ENCODE peak calls at places on chromosomes 4 and X, in eight cellular contexts. One of them, this sample, is unnamed.

GRCh38 chr4:83171640-83172039 is 57.1 kb upstream of the PLAC8 start:
- DNase-seq in Kasumi-1: no peak
- DNase-seq in AG09309: no peak
- DNase-seq in iPS-NIHi11: no peak
- DNase-seq in activated naive CD8-positive, alpha-beta T cell treated with anti-CD3 and anti-CD28 coated beads, Interleukin-2, amount 50 U/mL, for 24 hours: no peak
- DNase-seq in endothelial cell: no peak
- DNase-seq in NCI-H146: no peak
- DNase-seq in NCI-H748 treated with DMSO at 0.1 percent for 48 hours: no peak
- DNase-seq in this sample: no peak

GRCh38 chrX:113305496-113305895 is 464.9 kb upstream of the AMOT start:
- DNase-seq in NCI-H748 treated with DMSO at 0.1 percent for 48 hours: no peak
- DNase-seq in NCI-H146: no peak
- DNase-seq in iPS-NIHi11: no peak
- DNase-seq in AG09309: no peak
- DNase-seq in endothelial cell: no peak
- DNase-seq in Kasumi-1: no peak
- DNase-seq in activated naive CD8-positive, alpha-beta T cell treated with anti-CD3 and anti-CD28 coated beads, Interleukin-2, amount 50 U/mL, for 24 hours: no peak
- DNase-seq in this sample: no peak

GRCh38 chr4:153764611-153765368 is 5.0 kb upstream of the RNF175 start:
- DNase-seq in Kasumi-1: no peak
- DNase-seq in iPS-NIHi11: no peak
- DNase-seq in AG09309: no peak
- DNase-seq in endothelial cell: no peak
- DNase-seq in NCI-H748 treated with DMSO at 0.1 percent for 48 hours: no peak
- DNase-seq in activated naive CD8-positive, alpha-beta T cell treated with anti-CD3 and anti-CD28 coated beads, Interleukin-2, amount 50 U/mL, for 24 hours: no peak
- DNase-seq in NCI-H146: no peak
- DNase-seq in this sample: no peak

GRCh38 chrX:103716967-103717366 is 6.3 kb downstream of the TMEM31 start:
- DNase-seq in iPS-NIHi11: no peak
- DNase-seq in Kasumi-1: no peak
- DNase-seq in activated naive CD8-positive, alpha-beta T cell treated with anti-CD3 and anti-CD28 coated beads, Interleukin-2, amount 50 U/mL, for 24 hours: no peak
- DNase-seq in AG09309: peak
- DNase-seq in endothelial cell: no peak
- DNase-seq in NCI-H146: peak
- DNase-seq in NCI-H748 treated with DMSO at 0.1 percent for 48 hours: no peak
- DNase-seq in this sample: no peak

GRCh38 chr4:105192910-105193309 is 46.2 kb downstream of the TET2 start:
- DNase-seq in NCI-H146: no peak
- DNase-seq in activated naive CD8-positive, alpha-beta T cell treated with anti-CD3 and anti-CD28 coated beads, Interleukin-2, amount 50 U/mL, for 24 hours: no peak
- DNase-seq in NCI-H748 treated with DMSO at 0.1 percent for 48 hours: no peak
- DNase-seq in endothelial cell: no peak
- DNase-seq in AG09309: no peak
- DNase-seq in Kasumi-1: no peak
- DNase-seq in iPS-NIHi11: no peak
- DNase-seq in this sample: no peak

GRCh38 chrX:153635788-153636668 is 11.0 kb upstream of the DUSP9 start:
- DNase-seq in AG09309: no peak
- DNase-seq in Kasumi-1: peak
- DNase-seq in NCI-H146: peak
- DNase-seq in NCI-H748 treated with DMSO at 0.1 percent for 48 hours: no peak
- DNase-seq in endothelial cell: peak
- DNase-seq in activated naive CD8-positive, alpha-beta T cell treated with anti-CD3 and anti-CD28 coated beads, Interleukin-2, amount 50 U/mL, for 24 hours: peak
- DNase-seq in iPS-NIHi11: peak
- DNase-seq in this sample: peak

GRCh38 chr4:7067147-7067522 is 729 bp downstream of the GRPEL1 start:
- DNase-seq in NCI-H146: no peak
- DNase-seq in iPS-NIHi11: no peak
- DNase-seq in Kasumi-1: peak
- DNase-seq in AG09309: no peak
- DNase-seq in activated naive CD8-positive, alpha-beta T cell treated with anti-CD3 and anti-CD28 coated beads, Interleukin-2, amount 50 U/mL, for 24 hours: no peak
- DNase-seq in endothelial cell: no peak
- DNase-seq in NCI-H748 treated with DMSO at 0.1 percent for 48 hours: no peak
- DNase-seq in this sample: no peak

GRCh38 chr4:73603854-73604584 is 16.2 kb downstream of the RASSF6 start:
- DNase-seq in AG09309: no peak
- DNase-seq in Kasumi-1: no peak
- DNase-seq in iPS-NIHi11: no peak
- DNase-seq in endothelial cell: no peak
- DNase-seq in NCI-H748 treated with DMSO at 0.1 percent for 48 hours: no peak
- DNase-seq in NCI-H146: no peak
- DNase-seq in activated naive CD8-positive, alpha-beta T cell treated with anti-CD3 and anti-CD28 coated beads, Interleukin-2, amount 50 U/mL, for 24 hours: no peak
- DNase-seq in this sample: no peak

GRCh38 chrX:49710744-49711319 is 15.0 kb upstream of the PAGE1 start:
- DNase-seq in Kasumi-1: no peak
- DNase-seq in NCI-H748 treated with DMSO at 0.1 percent for 48 hours: no peak
- DNase-seq in endothelial cell: no peak
- DNase-seq in NCI-H146: no peak
- DNase-seq in activated naive CD8-positive, alpha-beta T cell treated with anti-CD3 and anti-CD28 coated beads, Interleukin-2, amount 50 U/mL, for 24 hours: no peak
- DNase-seq in iPS-NIHi11: no peak
- DNase-seq in AG09309: no peak
- DNase-seq in this sample: no peak

GRCh38 chrX:48715066-48715465 is 18.5 kb downstream of the SUV39H1 start:
- DNase-seq in Kasumi-1: no peak
- DNase-seq in endothelial cell: no peak
- DNase-seq in NCI-H146: no peak
- DNase-seq in AG09309: no peak
- DNase-seq in activated naive CD8-positive, alpha-beta T cell treated with anti-CD3 and anti-CD28 coated beads, Interleukin-2, amount 50 U/mL, for 24 hours: no peak
- DNase-seq in NCI-H748 treated with DMSO at 0.1 percent for 48 hours: no peak
- DNase-seq in iPS-NIHi11: no peak
- DNase-seq in this sample: no peak

GRCh38 chr4:87068591-87069021 is 133.8 kb downstream of the AFF1 start:
- DNase-seq in NCI-H146: no peak
- DNase-seq in AG09309: no peak
- DNase-seq in Kasumi-1: no peak
- DNase-seq in NCI-H748 treated with DMSO at 0.1 percent for 48 hours: no peak
- DNase-seq in activated naive CD8-positive, alpha-beta T cell treated with anti-CD3 and anti-CD28 coated beads, Interleukin-2, amount 50 U/mL, for 24 hours: no peak
- DNase-seq in iPS-NIHi11: no peak
- DNase-seq in endothelial cell: no peak
- DNase-seq in this sample: peak

GRCh38 chr4:98659741-98660507 is 1.5 kb upstream of the TSPAN5 start:
- DNase-seq in AG09309: no peak
- DNase-seq in activated naive CD8-positive, alpha-beta T cell treated with anti-CD3 and anti-CD28 coated beads, Interleukin-2, amount 50 U/mL, for 24 hours: no peak
- DNase-seq in endothelial cell: no peak
- DNase-seq in iPS-NIHi11: no peak
- DNase-seq in NCI-H748 treated with DMSO at 0.1 percent for 48 hours: no peak
- DNase-seq in Kasumi-1: no peak
- DNase-seq in NCI-H146: no peak
- DNase-seq in this sample: no peak

GRCh38 chr4:15132739-15133138 is 130.5 kb downstream of the CPEB2 start:
- DNase-seq in NCI-H748 treated with DMSO at 0.1 percent for 48 hours: no peak
- DNase-seq in Kasumi-1: no peak
- DNase-seq in NCI-H146: no peak
- DNase-seq in activated naive CD8-positive, alpha-beta T cell treated with anti-CD3 and anti-CD28 coated beads, Interleukin-2, amount 50 U/mL, for 24 hours: no peak
- DNase-seq in AG09309: no peak
- DNase-seq in endothelial cell: no peak
- DNase-seq in iPS-NIHi11: no peak
- DNase-seq in this sample: no peak

GRCh38 chrX:80266979-80267378 is 153.3 kb upstream of the TENT5D start:
- DNase-seq in AG09309: no peak
- DNase-seq in activated naive CD8-positive, alpha-beta T cell treated with anti-CD3 and anti-CD28 coated beads, Interleukin-2, amount 50 U/mL, for 24 hours: no peak
- DNase-seq in NCI-H748 treated with DMSO at 0.1 percent for 48 hours: no peak
- DNase-seq in endothelial cell: no peak
- DNase-seq in iPS-NIHi11: no peak
- DNase-seq in NCI-H146: no peak
- DNase-seq in Kasumi-1: no peak
- DNase-seq in this sample: no peak

GRCh38 chr4:2337131-2337723 is 75.3 kb upstream of the MXD4 start:
- DNase-seq in endothelial cell: peak
- DNase-seq in activated naive CD8-positive, alpha-beta T cell treated with anti-CD3 and anti-CD28 coated beads, Interleukin-2, amount 50 U/mL, for 24 hours: no peak
- DNase-seq in Kasumi-1: no peak
- DNase-seq in NCI-H748 treated with DMSO at 0.1 percent for 48 hours: no peak
- DNase-seq in AG09309: no peak
- DNase-seq in NCI-H146: no peak
- DNase-seq in iPS-NIHi11: no peak
- DNase-seq in this sample: peak

GRCh38 chrX:105190252-105190853 is 30.1 kb downstream of the TEX13A start:
- DNase-seq in NCI-H748 treated with DMSO at 0.1 percent for 48 hours: no peak
- DNase-seq in activated naive CD8-positive, alpha-beta T cell treated with anti-CD3 and anti-CD28 coated beads, Interleukin-2, amount 50 U/mL, for 24 hours: no peak
- DNase-seq in NCI-H146: peak
- DNase-seq in endothelial cell: peak
- DNase-seq in iPS-NIHi11: peak
- DNase-seq in AG09309: peak
- DNase-seq in Kasumi-1: peak
- DNase-seq in this sample: peak

GRCh38 chrX:44036336-44036735 is 63.1 kb upstream of the NDP start:
- DNase-seq in Kasumi-1: no peak
- DNase-seq in NCI-H146: no peak
- DNase-seq in activated naive CD8-positive, alpha-beta T cell treated with anti-CD3 and anti-CD28 coated beads, Interleukin-2, amount 50 U/mL, for 24 hours: no peak
- DNase-seq in AG09309: no peak
- DNase-seq in NCI-H748 treated with DMSO at 0.1 percent for 48 hours: no peak
- DNase-seq in iPS-NIHi11: no peak
- DNase-seq in endothelial cell: no peak
- DNase-seq in this sample: no peak

GRCh38 chr4:15469402-15470148 is at the start of gene CC2D2A:
- DNase-seq in iPS-NIHi11: peak
- DNase-seq in Kasumi-1: no peak
- DNase-seq in NCI-H146: peak
- DNase-seq in activated naive CD8-positive, alpha-beta T cell treated with anti-CD3 and anti-CD28 coated beads, Interleukin-2, amount 50 U/mL, for 24 hours: no peak
- DNase-seq in endothelial cell: peak
- DNase-seq in AG09309: no peak
- DNase-seq in NCI-H748 treated with DMSO at 0.1 percent for 48 hours: peak
- DNase-seq in this sample: no peak

GRCh38 chr4:86367577-86367976 is 7.7 kb upstream of the MAPK10 start:
- DNase-seq in AG09309: no peak
- DNase-seq in NCI-H748 treated with DMSO at 0.1 percent for 48 hours: no peak
- DNase-seq in Kasumi-1: no peak
- DNase-seq in iPS-NIHi11: no peak
- DNase-seq in activated naive CD8-positive, alpha-beta T cell treated with anti-CD3 and anti-CD28 coated beads, Interleukin-2, amount 50 U/mL, for 24 hours: no peak
- DNase-seq in endothelial cell: no peak
- DNase-seq in NCI-H146: no peak
- DNase-seq in this sample: no peak

GRCh38 chr4:82957045-82957444 is 53.6 kb downstream of the LIN54 start:
- DNase-seq in activated naive CD8-positive, alpha-beta T cell treated with anti-CD3 and anti-CD28 coated beads, Interleukin-2, amount 50 U/mL, for 24 hours: no peak
- DNase-seq in NCI-H748 treated with DMSO at 0.1 percent for 48 hours: no peak
- DNase-seq in NCI-H146: no peak
- DNase-seq in iPS-NIHi11: no peak
- DNase-seq in AG09309: no peak
- DNase-seq in endothelial cell: no peak
- DNase-seq in Kasumi-1: no peak
- DNase-seq in this sample: no peak

GRCh38 chrX:50762578-50762977 is 51.4 kb downstream of the SHROOM4 start:
- DNase-seq in activated naive CD8-positive, alpha-beta T cell treated with anti-CD3 and anti-CD28 coated beads, Interleukin-2, amount 50 U/mL, for 24 hours: no peak
- DNase-seq in NCI-H748 treated with DMSO at 0.1 percent for 48 hours: no peak
- DNase-seq in AG09309: no peak
- DNase-seq in endothelial cell: no peak
- DNase-seq in Kasumi-1: no peak
- DNase-seq in NCI-H146: no peak
- DNase-seq in iPS-NIHi11: no peak
- DNase-seq in this sample: no peak

GRCh38 chr4:152166567-152166966 is 369.3 kb downstream of the FBXW7 start:
- DNase-seq in NCI-H146: no peak
- DNase-seq in endothelial cell: peak
- DNase-seq in Kasumi-1: peak
- DNase-seq in AG09309: no peak
- DNase-seq in iPS-NIHi11: peak
- DNase-seq in NCI-H748 treated with DMSO at 0.1 percent for 48 hours: no peak
- DNase-seq in activated naive CD8-positive, alpha-beta T cell treated with anti-CD3 and anti-CD28 coated beads, Interleukin-2, amount 50 U/mL, for 24 hours: no peak
- DNase-seq in this sample: no peak

GRCh38 chr4:4457803-4458550 is 71.1 kb downstream of the NSG1 start:
- DNase-seq in NCI-H748 treated with DMSO at 0.1 percent for 48 hours: no peak
- DNase-seq in activated naive CD8-positive, alpha-beta T cell treated with anti-CD3 and anti-CD28 coated beads, Interleukin-2, amount 50 U/mL, for 24 hours: no peak
- DNase-seq in Kasumi-1: no peak
- DNase-seq in iPS-NIHi11: no peak
- DNase-seq in endothelial cell: no peak
- DNase-seq in NCI-H146: no peak
- DNase-seq in AG09309: no peak
- DNase-seq in this sample: no peak

GRCh38 chr4:75658881-75659280 is 14.3 kb downstream of the G3BP2 start:
- DNase-seq in Kasumi-1: no peak
- DNase-seq in activated naive CD8-positive, alpha-beta T cell treated with anti-CD3 and anti-CD28 coated beads, Interleukin-2, amount 50 U/mL, for 24 hours: no peak
- DNase-seq in NCI-H748 treated with DMSO at 0.1 percent for 48 hours: no peak
- DNase-seq in iPS-NIHi11: no peak
- DNase-seq in NCI-H146: no peak
- DNase-seq in endothelial cell: no peak
- DNase-seq in AG09309: no peak
- DNase-seq in this sample: no peak

GRCh38 chr4:23382880-23383279 is 507.0 kb downstream of the PPARGC1A start:
- DNase-seq in NCI-H748 treated with DMSO at 0.1 percent for 48 hours: no peak
- DNase-seq in iPS-NIHi11: no peak
- DNase-seq in Kasumi-1: no peak
- DNase-seq in NCI-H146: no peak
- DNase-seq in endothelial cell: no peak
- DNase-seq in activated naive CD8-positive, alpha-beta T cell treated with anti-CD3 and anti-CD28 coated beads, Interleukin-2, amount 50 U/mL, for 24 hours: no peak
- DNase-seq in AG09309: no peak
- DNase-seq in this sample: no peak

This sample was measured in D341Med.